ENCODE peak calls at places on chromosomes 11 and 22, in four cellular contexts. E is heart left ventricle; Y is ovary; I is CD4-positive, CD25-positive, alpha-beta regulatory T cell. N is an unnamed sample. For H3K36me3, the result is how much of the 10 kb centered on the place peaks cover.

GRCh38 chr11:57310630-57311086 is 14.1 kb downstream of the TNKS1BP1 start:
- DNase-seq in E (no peak), Y (no peak), I (no peak), N (no peak)

GRCh38 chr11:28086569-28086968 is 21.4 kb downstream of the KIF18A start:
- DNase-seq in E (no peak), Y (no peak), I (no peak), N (no peak)

GRCh38 chr11:91585035-91585801 is 639.4 kb upstream of the FAT3 start:
- DNase-seq in E (no peak), Y (no peak), I (no peak), N (no peak)

GRCh38 chr22:41245917-41246499 is 5.3 kb upstream of the CHADL start:
- DNase-seq in E (no peak), Y (no peak), I (no peak), N (no peak)

GRCh38 chr11:130312046-130312445 is 2.7 kb downstream of the ZBTB44 start:
- DNase-seq in E (no peak), Y (no peak), I (no peak), N (no peak)

GRCh38 chr11:3000032-3000961 is 8.2 kb upstream of the NAP1L4 start:
- DNase-seq in E (peak), Y (peak), I (no peak), N (no peak)

GRCh38 chr11:114162719-114163123 is 103.2 kb downstream of the ZBTB16 start:
- DNase-seq in E (peak), Y (peak), I (no peak), N (no peak)

GRCh38 chr22:31692186-31692886 is 30.3 kb upstream of the PISD start:
- DNase-seq in E (no peak), Y (no peak), I (peak), N (no peak)

GRCh38 chr22:43891360-43892182 is at the start of gene PNPLA5:
- DNase-seq in E (no peak), Y (no peak), I (no peak), N (no peak)

GRCh38 chr22:46823248-46823647 is 60.8 kb downstream of the TBC1D22A start:
- DNase-seq in E (no peak), Y (no peak), I (no peak), N (no peak)

GRCh38 chr22:19579880-19580279 is 55.7 kb upstream of the CLDN5 start:
- DNase-seq in E (peak), Y (no peak), I (peak), N (peak)

GRCh38 chr11:6320411-6321207 is at the start of gene CAVIN3:
- DNase-seq in E (peak), Y (peak), I (peak), N (no peak)

GRCh38 chr11:30445056-30445455 is 122.2 kb downstream of the ARL14EP start:
- DNase-seq in E (no peak), Y (no peak), I (no peak), N (no peak)

GRCh38 chr11:8693555-8693954 is 11.0 kb downstream of the RPL27A start:
- DNase-seq in E (no peak), Y (no peak), I (no peak), N (no peak)

GRCh38 chr11:43952401-43953342 is 10.2 kb downstream of the C11orf96 start:
- DNase-seq in E (no peak), Y (no peak), I (no peak), N (no peak)

GRCh38 chr22:44497218-44497903 is 672 bp downstream of the RTL6 start:
- DNase-seq in E (no peak), Y (peak), I (peak), N (no peak)

GRCh38 chr11:81497202-81497804 is 1236.4 kb downstream of the FAM181B start:
- DNase-seq in E (no peak), Y (no peak), I (peak), N (peak)

GRCh38 chr22:21457023-21457787 is 10.0 kb upstream of the TMEM191C start:
- DNase-seq in E (no peak), Y (no peak), I (no peak), N (no peak)

DNA sequence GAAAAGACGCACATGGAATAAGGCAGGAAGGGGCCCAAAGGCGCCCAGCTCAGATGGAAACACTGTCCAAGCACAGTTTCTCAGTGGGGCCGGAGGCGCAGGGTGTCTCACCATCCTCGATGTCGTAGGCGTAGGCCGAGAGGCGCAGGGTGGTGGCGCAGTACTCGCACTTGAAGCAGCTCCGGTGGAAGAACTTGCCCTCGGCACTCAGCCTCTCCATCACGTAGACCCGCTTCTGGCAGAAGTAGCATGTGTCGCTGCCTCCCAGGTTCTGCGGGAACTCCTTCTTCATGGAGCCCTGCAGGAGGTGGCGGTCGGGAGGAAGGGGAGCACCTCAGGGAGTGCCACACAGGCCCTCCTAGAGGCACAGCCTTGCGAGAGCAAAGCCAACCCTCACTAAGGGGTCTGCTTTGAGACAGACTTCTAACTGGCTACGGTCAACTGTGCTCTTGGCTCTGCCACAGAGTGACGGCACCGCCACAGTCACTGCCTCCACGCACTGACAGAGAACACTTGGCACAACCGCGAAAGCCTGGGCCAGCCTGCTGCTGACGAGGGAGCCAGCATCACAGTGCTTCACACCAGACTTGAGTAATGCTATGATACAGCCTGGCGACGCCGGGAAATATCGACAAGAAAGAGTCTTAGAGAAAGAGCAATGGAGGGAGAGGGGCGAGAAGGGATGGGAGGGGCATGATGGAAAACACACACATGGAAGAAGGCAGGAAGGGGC is 97.6 kb upstream of the BID start:
- DNase-seq in E (peak), Y (no peak), I (no peak), N (no peak)
- H3K36me3 ChIP-seq in E (half or more), Y (under half), I (under half), N (half or more)

GRCh38 chr11:85619497-85619896 is 7.6 kb downstream of the DLG2 start:
- DNase-seq in E (no peak), Y (no peak), I (no peak), N (no peak)
- H3K36me3 ChIP-seq in E (under half), Y (under half), I (under half), N (under half)

GRCh38 chr11:68260484-68260883 is 11.3 kb downstream of the C11orf24 start:
- DNase-seq in E (no peak), Y (no peak), I (no peak), N (no peak)

GRCh38 chr11:68259122-68259959 is 12.4 kb downstream of the C11orf24 start:
- DNase-seq in E (no peak), Y (no peak), I (no peak), N (no peak)

GRCh38 chr11:68262544-68262827 is 9.3 kb downstream of the C11orf24 start:
- DNase-seq in E (no peak), Y (no peak), I (no peak), N (no peak)

GRCh38 chr11:68261749-68262543 is 9.8 kb downstream of the C11orf24 start:
- DNase-seq in E (no peak), Y (no peak), I (no peak), N (no peak)

GRCh38 chr11:68261006-68261405 is 10.8 kb downstream of the C11orf24 start:
- DNase-seq in E (no peak), Y (no peak), I (no peak), N (no peak)
- H3K36me3 ChIP-seq in E (half or more), Y (under half), I (under half), N (half or more)

GRCh38 chr11:127395034-127395433 is 394.5 kb upstream of the KIRREL3 start:
- DNase-seq in E (no peak), Y (no peak), I (no peak), N (no peak)
- H3K36me3 ChIP-seq in E (under half), Y (under half), I (under half), N (under half)

DNA sequence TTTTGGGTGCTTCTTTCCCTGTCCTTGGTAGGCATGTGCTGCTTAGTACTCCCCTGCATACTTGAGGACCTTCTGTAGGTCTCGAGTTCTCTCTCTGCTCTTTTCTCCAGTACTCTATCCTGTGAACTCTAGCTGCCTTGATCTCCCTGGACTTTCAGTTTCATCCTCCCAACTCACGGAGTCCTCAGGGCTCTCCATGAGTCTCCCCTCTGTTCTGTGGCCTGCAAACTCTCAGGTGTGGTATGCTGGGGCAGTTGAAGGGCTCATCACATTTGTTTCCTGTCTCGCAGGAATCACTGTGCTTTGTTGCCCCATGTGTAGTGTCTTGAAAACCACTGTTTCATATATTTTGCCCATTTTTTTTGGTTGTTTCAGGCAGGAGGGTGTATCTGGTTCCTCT is 3.3 kb upstream of the PACS1 start:
- DNase-seq in E (no peak), Y (no peak), I (no peak), N (no peak)
- H3K36me3 ChIP-seq in E (half or more), Y (under half), I (half or more), N (half or more)

DNA sequence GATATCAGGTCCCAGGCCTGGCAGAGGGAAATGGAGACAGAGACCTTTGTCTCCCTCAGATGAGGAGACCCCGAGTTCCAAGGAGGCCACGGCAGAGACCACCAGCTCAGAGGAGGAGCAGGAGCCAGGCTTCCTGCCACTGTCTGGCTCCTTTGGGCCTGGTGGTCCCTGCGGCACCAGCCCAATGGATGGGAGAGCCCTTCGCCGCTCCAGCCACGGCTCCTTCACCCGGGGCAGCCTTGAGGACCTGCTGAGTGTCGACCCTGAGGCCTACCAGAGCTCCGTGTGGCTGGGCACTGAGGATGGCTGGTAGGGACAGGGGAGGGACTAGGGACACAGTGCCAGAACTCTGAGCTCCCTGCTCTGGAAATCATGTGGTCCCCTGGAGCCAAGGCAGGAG is 13.1 kb upstream of the RELT start:
- DNase-seq in E (no peak), Y (no peak), I (no peak), N (no peak)
- H3K36me3 ChIP-seq in E (half or more), Y (under half), I (under half), N (under half)

GRCh38 chr11:123616505-123617198 is 37.8 kb downstream of the SCN3B start:
- DNase-seq in E (peak), Y (peak), I (no peak), N (no peak)
- H3K36me3 ChIP-seq in E (under half), Y (under half), I (under half), N (under half)

GRCh38 chr22:27886843-27887151 is 32.3 kb downstream of the PITPNB start:
- DNase-seq in E (no peak), Y (no peak), I (no peak), N (no peak)
- H3K36me3 ChIP-seq in E (half or more), Y (under half), I (under half), N (half or more)

N was measured in OCI-LY7.